ENCODE peak calls at places on chromosomes 6 and 20, in nine cellular contexts. One of them, this sample, is unnamed.

GRCh38 chr6:37483917-37484785 is 15.5 kb downstream of the CCDC167 start:
- DNase-seq in hepatocyte: peak; percentile 79
- DNase-seq in left colon: peak; percentile 60
- DNase-seq in nephron progenitor cell: peak; percentile 83
- DNase-seq in HTR-8/SVneo: peak; percentile 73
- DNase-seq in NCI-H345: peak; percentile 51
- DNase-seq in WTC11: peak; percentile 82
- DNase-seq in HEK293T: peak; percentile 79
- DNase-seq in SHP77: peak; percentile 19
- DNase-seq in this sample: peak; percentile 58

GRCh38 chr20:1319462-1319861 is 9.5 kb downstream of the SDCBP2 start:
- DNase-seq in hepatocyte: no peak
- DNase-seq in left colon: no peak
- DNase-seq in nephron progenitor cell: no peak
- DNase-seq in HTR-8/SVneo: no peak
- DNase-seq in NCI-H345: no peak
- DNase-seq in WTC11: no peak
- DNase-seq in HEK293T: no peak
- DNase-seq in SHP77: no peak
- DNase-seq in this sample: no peak

GRCh38 chr20:370151-370600 is 10.4 kb upstream of the TRIB3 start:
- DNase-seq in hepatocyte: peak; percentile 61
- DNase-seq in left colon: no peak
- DNase-seq in nephron progenitor cell: no peak
- DNase-seq in HTR-8/SVneo: no peak
- DNase-seq in NCI-H345: peak; percentile 6
- DNase-seq in WTC11: no peak
- DNase-seq in HEK293T: no peak
- DNase-seq in SHP77: no peak
- DNase-seq in this sample: no peak

GRCh38 chr20:10337291-10337690 is 96.7 kb downstream of the MKKS start:
- DNase-seq in hepatocyte: no peak
- DNase-seq in left colon: no peak
- DNase-seq in nephron progenitor cell: no peak
- DNase-seq in HTR-8/SVneo: no peak
- DNase-seq in NCI-H345: no peak
- DNase-seq in WTC11: no peak
- DNase-seq in HEK293T: no peak
- DNase-seq in SHP77: no peak
- DNase-seq in this sample: no peak

GRCh38 chr6:21005816-21006553 is 471.7 kb downstream of the CDKAL1 start:
- DNase-seq in hepatocyte: peak; percentile 60
- DNase-seq in left colon: no peak
- DNase-seq in nephron progenitor cell: no peak
- DNase-seq in HTR-8/SVneo: peak; percentile 41
- DNase-seq in NCI-H345: no peak
- DNase-seq in WTC11: no peak
- DNase-seq in HEK293T: no peak
- DNase-seq in SHP77: no peak
- DNase-seq in this sample: no peak

GRCh38 chr6:797479-798077 is 104.6 kb upstream of the EXOC2 start:
- DNase-seq in hepatocyte: peak; percentile 77
- DNase-seq in left colon: peak; percentile 57
- DNase-seq in nephron progenitor cell: peak; percentile 49
- DNase-seq in HTR-8/SVneo: peak; percentile 27
- DNase-seq in NCI-H345: peak; percentile 11
- DNase-seq in WTC11: peak; percentile 40
- DNase-seq in HEK293T: peak; percentile 44
- DNase-seq in SHP77: peak; percentile 54
- DNase-seq in this sample: no peak

GRCh38 chr6:158649289-158650143 is at the start of gene SYTL3:
- DNase-seq in hepatocyte: no peak
- DNase-seq in left colon: peak; percentile 50
- DNase-seq in nephron progenitor cell: no peak
- DNase-seq in HTR-8/SVneo: no peak
- DNase-seq in NCI-H345: peak; percentile 31
- DNase-seq in WTC11: no peak
- DNase-seq in HEK293T: no peak
- DNase-seq in SHP77: peak; percentile 77
- DNase-seq in this sample: peak; percentile 56

GRCh38 chr6:44980841-44981240 is 347.3 kb upstream of the RUNX2 start:
- DNase-seq in hepatocyte: no peak
- DNase-seq in left colon: no peak
- DNase-seq in nephron progenitor cell: no peak
- DNase-seq in HTR-8/SVneo: no peak
- DNase-seq in NCI-H345: no peak
- DNase-seq in WTC11: no peak
- DNase-seq in HEK293T: no peak
- DNase-seq in SHP77: no peak
- DNase-seq in this sample: no peak

GRCh38 chr20:48680650-48681049 is 147.1 kb downstream of the PREX1 start:
- DNase-seq in hepatocyte: no peak
- DNase-seq in left colon: no peak
- DNase-seq in nephron progenitor cell: no peak
- DNase-seq in HTR-8/SVneo: no peak
- DNase-seq in NCI-H345: no peak
- DNase-seq in WTC11: no peak
- DNase-seq in HEK293T: no peak
- DNase-seq in SHP77: no peak
- DNase-seq in this sample: no peak